ENCODE peak calls at places on chromosome 1, in ten cellular contexts. One of them, this sample, is unnamed.

GRCh38 chr1:44239337-44239960 is 26.2 kb downstream of the DMAP1 start:
- DNase-seq in uterus: peak; percentile 68
- DNase-seq in DND-41: no peak
- DNase-seq in heart left ventricle: peak; percentile 63
- DNase-seq in GM23248: peak; percentile 52
- DNase-seq in HCT116: no peak
- DNase-seq in SJSA1: no peak
- DNase-seq in stomach: no peak
- DNase-seq in cardiac muscle cell: peak; percentile 71
- DNase-seq in sigmoid colon: peak; percentile 83
- DNase-seq in this sample: peak; percentile 67

GRCh38 chr1:5477716-5478115 is 514.5 kb downstream of the NPHP4 start:
- DNase-seq in DND-41: no peak
- DNase-seq in stomach: no peak
- DNase-seq in sigmoid colon: no peak
- DNase-seq in cardiac muscle cell: no peak
- DNase-seq in heart left ventricle: no peak
- DNase-seq in HCT116: no peak
- DNase-seq in SJSA1: no peak
- DNase-seq in GM23248: no peak
- DNase-seq in uterus: no peak
- DNase-seq in this sample: no peak

GRCh38 chr1:158809862-158810261 is 21.3 kb upstream of the MNDA start:
- DNase-seq in DND-41: no peak
- DNase-seq in uterus: no peak
- DNase-seq in GM23248: no peak
- DNase-seq in HCT116: no peak
- DNase-seq in sigmoid colon: no peak
- DNase-seq in SJSA1: no peak
- DNase-seq in heart left ventricle: no peak
- DNase-seq in cardiac muscle cell: no peak
- DNase-seq in stomach: no peak
- DNase-seq in this sample: no peak

GRCh38 chr1:92478393-92478792 is 8.3 kb downstream of the GFI1 start:
- DNase-seq in HCT116: no peak
- DNase-seq in cardiac muscle cell: no peak
- DNase-seq in DND-41: peak; percentile 24
- DNase-seq in uterus: no peak
- DNase-seq in stomach: no peak
- DNase-seq in sigmoid colon: no peak
- DNase-seq in SJSA1: no peak
- DNase-seq in GM23248: peak; percentile 46
- DNase-seq in heart left ventricle: no peak
- DNase-seq in this sample: no peak

GRCh38 chr1:119731060-119731459 is 19.3 kb downstream of the PHGDH start:
- DNase-seq in HCT116: no peak
- DNase-seq in stomach: no peak
- DNase-seq in sigmoid colon: no peak
- DNase-seq in cardiac muscle cell: no peak
- DNase-seq in DND-41: no peak
- DNase-seq in uterus: no peak
- DNase-seq in SJSA1: no peak
- DNase-seq in heart left ventricle: no peak
- DNase-seq in GM23248: no peak
- DNase-seq in this sample: no peak

GRCh38 chr1:46034601-46035516 is 97.6 kb downstream of the PIK3R3 start:
- DNase-seq in sigmoid colon: no peak
- DNase-seq in SJSA1: no peak
- DNase-seq in DND-41: no peak
- DNase-seq in GM23248: no peak
- DNase-seq in heart left ventricle: no peak
- DNase-seq in stomach: no peak
- DNase-seq in HCT116: no peak
- DNase-seq in uterus: no peak
- DNase-seq in cardiac muscle cell: no peak
- DNase-seq in this sample: no peak

GRCh38 chr1:3393024-3393986 is 61.2 kb upstream of the ARHGEF16 start:
- DNase-seq in sigmoid colon: no peak
- DNase-seq in GM23248: peak; percentile 27
- DNase-seq in uterus: no peak
- DNase-seq in cardiac muscle cell: peak; percentile 87
- DNase-seq in stomach: peak; percentile 74
- DNase-seq in DND-41: no peak
- DNase-seq in heart left ventricle: peak; percentile 76
- DNase-seq in HCT116: no peak
- DNase-seq in SJSA1: no peak
- DNase-seq in this sample: peak; percentile 45

GRCh38 chr1:156676820-156677615 is at the start of gene NES:
- DNase-seq in heart left ventricle: peak; percentile 91
- DNase-seq in sigmoid colon: peak; percentile 89
- DNase-seq in HCT116: no peak
- DNase-seq in uterus: peak; percentile 86
- DNase-seq in cardiac muscle cell: peak; percentile 91
- DNase-seq in SJSA1: peak; percentile 89
- DNase-seq in stomach: no peak
- DNase-seq in DND-41: no peak
- DNase-seq in GM23248: peak; percentile 67
- DNase-seq in this sample: peak; percentile 79

GRCh38 chr1:83097715-83098613 is 901.0 kb downstream of the TTLL7 start:
- DNase-seq in HCT116: no peak
- DNase-seq in SJSA1: no peak
- DNase-seq in heart left ventricle: no peak
- DNase-seq in uterus: no peak
- DNase-seq in DND-41: no peak
- DNase-seq in sigmoid colon: no peak
- DNase-seq in GM23248: no peak
- DNase-seq in stomach: no peak
- DNase-seq in cardiac muscle cell: no peak
- DNase-seq in this sample: no peak

GRCh38 chr1:39213511-39214002 is 9.1 kb downstream of the MACF1 start:
- DNase-seq in stomach: no peak
- DNase-seq in uterus: no peak
- DNase-seq in DND-41: no peak
- DNase-seq in GM23248: peak; percentile 72
- DNase-seq in sigmoid colon: no peak
- DNase-seq in HCT116: no peak
- DNase-seq in SJSA1: peak; percentile 67
- DNase-seq in cardiac muscle cell: no peak
- DNase-seq in heart left ventricle: no peak
- DNase-seq in this sample: no peak

GRCh38 chr1:218674280-218674773 is 329.2 kb downstream of the TGFB2 start:
- DNase-seq in DND-41: no peak
- DNase-seq in stomach: no peak
- DNase-seq in uterus: no peak
- DNase-seq in GM23248: peak; percentile 58
- DNase-seq in cardiac muscle cell: peak; percentile 91
- DNase-seq in heart left ventricle: peak; percentile 17
- DNase-seq in SJSA1: peak; percentile 93
- DNase-seq in sigmoid colon: no peak
- DNase-seq in HCT116: peak; percentile 78
- DNase-seq in this sample: peak; percentile 24

GRCh38 chr1:162835157-162835899 is 25.6 kb downstream of the CCDC190 start:
- DNase-seq in cardiac muscle cell: no peak
- DNase-seq in heart left ventricle: no peak
- DNase-seq in stomach: no peak
- DNase-seq in DND-41: no peak
- DNase-seq in sigmoid colon: no peak
- DNase-seq in HCT116: no peak
- DNase-seq in GM23248: no peak
- DNase-seq in SJSA1: no peak
- DNase-seq in uterus: no peak
- DNase-seq in this sample: no peak

GRCh38 chr1:233364695-233365539 is 37.4 kb downstream of the MAP3K21 start:
- DNase-seq in cardiac muscle cell: peak; percentile 10
- DNase-seq in sigmoid colon: no peak
- DNase-seq in DND-41: no peak
- DNase-seq in GM23248: peak; percentile 47
- DNase-seq in HCT116: no peak
- DNase-seq in heart left ventricle: no peak
- DNase-seq in uterus: no peak
- DNase-seq in SJSA1: no peak
- DNase-seq in stomach: no peak
- DNase-seq in this sample: no peak

GRCh38 chr1:111140680-111140967 is 601 bp downstream of the CEPT1 start:
- DNase-seq in heart left ventricle: no peak
- DNase-seq in uterus: no peak
- DNase-seq in DND-41: no peak
- DNase-seq in GM23248: peak; percentile 90
- DNase-seq in SJSA1: peak; percentile 70
- DNase-seq in stomach: peak; percentile 58
- DNase-seq in sigmoid colon: no peak
- DNase-seq in HCT116: no peak
- DNase-seq in cardiac muscle cell: peak; percentile 67
- DNase-seq in this sample: no peak

GRCh38 chr1:89781494-89782126 is 39.2 kb upstream of the LRRC8D start:
- DNase-seq in SJSA1: no peak
- DNase-seq in GM23248: no peak
- DNase-seq in cardiac muscle cell: no peak
- DNase-seq in sigmoid colon: no peak
- DNase-seq in heart left ventricle: no peak
- DNase-seq in stomach: no peak
- DNase-seq in DND-41: peak; percentile 76
- DNase-seq in HCT116: no peak
- DNase-seq in uterus: no peak
- DNase-seq in this sample: no peak

GRCh38 chr1:40592107-40592773 is 60.8 kb downstream of the ZNF684 start:
- DNase-seq in uterus: no peak
- DNase-seq in GM23248: peak; percentile 69
- DNase-seq in heart left ventricle: no peak
- DNase-seq in cardiac muscle cell: no peak
- DNase-seq in DND-41: peak; percentile 24
- DNase-seq in sigmoid colon: no peak
- DNase-seq in HCT116: peak; percentile 74
- DNase-seq in stomach: no peak
- DNase-seq in SJSA1: no peak
- DNase-seq in this sample: peak; percentile 38

GRCh38 chr1:112257043-112257835 is 138.8 kb upstream of the CTTNBP2NL start:
- DNase-seq in HCT116: no peak
- DNase-seq in SJSA1: no peak
- DNase-seq in stomach: no peak
- DNase-seq in heart left ventricle: no peak
- DNase-seq in DND-41: no peak
- DNase-seq in cardiac muscle cell: no peak
- DNase-seq in GM23248: peak; percentile 21
- DNase-seq in uterus: no peak
- DNase-seq in sigmoid colon: no peak
- DNase-seq in this sample: no peak

GRCh38 chr1:24920155-24920925 is 9.7 kb downstream of the RUNX3 start:
- DNase-seq in heart left ventricle: no peak
- DNase-seq in cardiac muscle cell: no peak
- DNase-seq in HCT116: no peak
- DNase-seq in stomach: no peak
- DNase-seq in SJSA1: peak; percentile 82
- DNase-seq in sigmoid colon: peak; percentile 84
- DNase-seq in GM23248: peak; percentile 98
- DNase-seq in DND-41: no peak
- DNase-seq in uterus: peak; percentile 35
- DNase-seq in this sample: no peak

DNA sequence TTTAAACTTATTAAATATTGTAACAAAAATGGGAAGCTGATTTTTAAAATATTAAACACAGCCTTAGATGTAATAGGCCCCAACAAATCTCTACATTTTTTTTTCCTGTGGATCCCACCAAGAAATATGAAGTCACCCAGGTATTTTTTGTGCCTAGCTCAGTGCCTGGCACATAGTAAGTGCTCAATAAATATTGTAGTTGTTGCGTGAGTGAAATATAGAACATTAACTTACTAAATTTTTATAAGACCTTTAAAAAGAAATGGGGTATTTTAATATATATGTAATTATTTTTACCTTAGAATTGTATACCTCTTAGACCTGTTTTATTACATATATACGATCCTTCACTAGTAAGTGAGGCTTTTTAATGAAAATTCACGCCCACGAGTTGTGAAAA is 569 bp upstream of the DNAH14 start:
- DNase-seq in DND-41: no peak
- DNase-seq in SJSA1: no peak
- DNase-seq in HCT116: no peak
- DNase-seq in cardiac muscle cell: no peak
- DNase-seq in sigmoid colon: no peak
- DNase-seq in heart left ventricle: no peak
- DNase-seq in stomach: no peak
- DNase-seq in GM23248: no peak
- DNase-seq in uterus: no peak
- DNase-seq in this sample: no peak
- H3K4me3 ChIP-seq in DND-41: no peak overlapping the region
- H3K4me3 ChIP-seq in SJSA1: peak overlapping the region; percentile 82
- H3K4me3 ChIP-seq in HCT116: peak overlapping the region; percentile 68
- H3K4me3 ChIP-seq in cardiac muscle cell: no peak overlapping the region
- H3K4me3 ChIP-seq in sigmoid colon: no peak overlapping the region
- H3K4me3 ChIP-seq in heart left ventricle: no peak overlapping the region
- H3K4me3 ChIP-seq in stomach: peak overlapping the region; percentile 67
- H3K4me3 ChIP-seq in GM23248: peak overlapping the region; percentile 66
- H3K4me3 ChIP-seq in uterus: no peak overlapping the region
- H3K4me3 ChIP-seq in this sample: peak overlapping the region; percentile 73

DNA sequence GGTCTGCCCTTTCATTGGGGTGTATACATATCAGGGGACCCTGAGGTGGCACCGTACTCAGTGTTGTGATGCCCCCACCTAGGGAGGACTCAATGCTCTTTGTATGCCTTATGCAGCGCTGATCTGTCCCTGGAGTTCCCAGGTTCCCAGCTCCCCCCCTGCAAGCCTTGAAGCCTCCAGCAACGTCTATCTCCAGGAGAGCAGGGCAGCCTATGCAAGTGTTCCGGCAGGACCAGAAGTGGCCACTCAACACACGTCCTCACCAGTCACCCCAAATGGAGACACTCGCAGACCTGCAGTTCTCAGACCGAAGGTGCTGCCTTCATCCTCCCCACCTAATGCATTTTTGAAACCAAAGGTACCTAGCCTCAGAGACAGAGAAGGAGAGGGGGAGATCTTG is 25.2 kb upstream of the CNTN2 start:
- DNase-seq in DND-41: no peak
- DNase-seq in stomach: no peak
- DNase-seq in sigmoid colon: no peak
- DNase-seq in uterus: no peak
- DNase-seq in HCT116: no peak
- DNase-seq in SJSA1: no peak
- DNase-seq in GM23248: no peak
- DNase-seq in heart left ventricle: no peak
- DNase-seq in cardiac muscle cell: no peak
- DNase-seq in this sample: no peak
- H3K27me3 ChIP-seq in DND-41: peaks cover 32% of the 10 kb centered on the region
- H3K27me3 ChIP-seq in stomach: no peaks in the 10 kb centered on the region
- H3K27me3 ChIP-seq in sigmoid colon: no peaks in the 10 kb centered on the region
- H3K27me3 ChIP-seq in uterus: no peaks in the 10 kb centered on the region
- H3K27me3 ChIP-seq in HCT116: no peaks in the 10 kb centered on the region
- H3K27me3 ChIP-seq in SJSA1: peaks cover 64% of the 10 kb centered on the region
- H3K27me3 ChIP-seq in GM23248: no peaks in the 10 kb centered on the region
- H3K27me3 ChIP-seq in heart left ventricle: no peaks in the 10 kb centered on the region
- H3K27me3 ChIP-seq in cardiac muscle cell: peaks cover 3% of the 10 kb centered on the region
- H3K27me3 ChIP-seq in this sample: no peaks in the 10 kb centered on the region

GRCh38 chr1:11207898-11208611 is 18.9 kb downstream of the ANGPTL7 start:
- DNase-seq in cardiac muscle cell: no peak
- DNase-seq in SJSA1: no peak
- DNase-seq in stomach: no peak
- DNase-seq in heart left ventricle: no peak
- DNase-seq in GM23248: peak; percentile 16
- DNase-seq in DND-41: no peak
- DNase-seq in sigmoid colon: peak; percentile 82
- DNase-seq in HCT116: no peak
- DNase-seq in uterus: peak; percentile 52
- DNase-seq in this sample: peak; percentile 87
- H3K27ac ChIP-seq in cardiac muscle cell: no peak overlapping the region
- H3K27ac ChIP-seq in SJSA1: no peak overlapping the region
- H3K27ac ChIP-seq in stomach: no peak overlapping the region
- H3K27ac ChIP-seq in heart left ventricle: peak overlapping the region; percentile 14
- H3K27ac ChIP-seq in GM23248: peak overlapping the region; percentile 7
- H3K27ac ChIP-seq in DND-41: no peak overlapping the region
- H3K27ac ChIP-seq in sigmoid colon: peak overlapping the region; percentile 2
- H3K27ac ChIP-seq in HCT116: no peak overlapping the region
- H3K27ac ChIP-seq in uterus: peak overlapping the region; percentile 43
- H3K27ac ChIP-seq in this sample: peak overlapping the region; percentile 2

GRCh38 chr1:28447674-28448073 is 58.2 kb upstream of the RCC1 start:
- DNase-seq in GM23248: no peak
- DNase-seq in sigmoid colon: no peak
- DNase-seq in uterus: no peak
- DNase-seq in cardiac muscle cell: no peak
- DNase-seq in HCT116: no peak
- DNase-seq in DND-41: no peak
- DNase-seq in stomach: no peak
- DNase-seq in SJSA1: no peak
- DNase-seq in heart left ventricle: no peak
- DNase-seq in this sample: no peak
- H3K4me3 ChIP-seq in GM23248: no peak overlapping the region
- H3K4me3 ChIP-seq in sigmoid colon: no peak overlapping the region
- H3K4me3 ChIP-seq in uterus: no peak overlapping the region
- H3K4me3 ChIP-seq in cardiac muscle cell: no peak overlapping the region
- H3K4me3 ChIP-seq in HCT116: no peak overlapping the region
- H3K4me3 ChIP-seq in DND-41: no peak overlapping the region
- H3K4me3 ChIP-seq in stomach: no peak overlapping the region
- H3K4me3 ChIP-seq in SJSA1: no peak overlapping the region
- H3K4me3 ChIP-seq in heart left ventricle: no peak overlapping the region
- H3K4me3 ChIP-seq in this sample: no peak overlapping the region

This sample was measured in testis.